ENCODE peak calls at places on chromosomes 12 and 14, in seven cellular contexts. One of them, this sample, is unnamed.

GRCh38 chr12:105852958-105853357 is 285.8 kb downstream of the NUAK1 start:
- DNase-seq in IMR-90: no peak
- DNase-seq in cardiac fibroblast: peak
- DNase-seq in breast epithelium: no peak
- DNase-seq in upper lobe of right lung: no peak
- DNase-seq in fibroblast of villous mesenchyme: peak
- DNase-seq in AG04449: no peak
- DNase-seq in this sample: no peak

GRCh38 chr14:105091335-105092123 is 26.3 kb upstream of the GPR132 start:
- DNase-seq in IMR-90: no peak
- DNase-seq in cardiac fibroblast: peak
- DNase-seq in breast epithelium: peak
- DNase-seq in upper lobe of right lung: peak
- DNase-seq in fibroblast of villous mesenchyme: no peak
- DNase-seq in AG04449: no peak
- DNase-seq in this sample: no peak

GRCh38 chr12:48033451-48033850 is 29.2 kb upstream of the COL2A1 start:
- DNase-seq in IMR-90: no peak
- DNase-seq in cardiac fibroblast: no peak
- DNase-seq in breast epithelium: no peak
- DNase-seq in upper lobe of right lung: no peak
- DNase-seq in fibroblast of villous mesenchyme: no peak
- DNase-seq in AG04449: no peak
- DNase-seq in this sample: no peak

GRCh38 chr14:104436741-104437701 is 142.5 kb upstream of the C14orf180 start:
- DNase-seq in IMR-90: no peak
- DNase-seq in cardiac fibroblast: no peak
- DNase-seq in breast epithelium: no peak
- DNase-seq in upper lobe of right lung: peak
- DNase-seq in fibroblast of villous mesenchyme: no peak
- DNase-seq in AG04449: no peak
- DNase-seq in this sample: peak

GRCh38 chr14:99427632-99428315 is 52.9 kb downstream of the SETD3 start:
- DNase-seq in IMR-90: peak
- DNase-seq in cardiac fibroblast: peak
- DNase-seq in breast epithelium: no peak
- DNase-seq in upper lobe of right lung: no peak
- DNase-seq in fibroblast of villous mesenchyme: peak
- DNase-seq in AG04449: peak
- DNase-seq in this sample: peak

GRCh38 chr12:64181504-64182291 is 40.4 kb downstream of the KICS2 start:
- DNase-seq in IMR-90: peak
- DNase-seq in cardiac fibroblast: peak
- DNase-seq in breast epithelium: peak
- DNase-seq in upper lobe of right lung: no peak
- DNase-seq in fibroblast of villous mesenchyme: peak
- DNase-seq in AG04449: peak
- DNase-seq in this sample: peak

GRCh38 chr12:39442895-39443703 is at the start of gene KIF21A:
- DNase-seq in IMR-90: peak
- DNase-seq in cardiac fibroblast: peak
- DNase-seq in breast epithelium: peak
- DNase-seq in upper lobe of right lung: peak
- DNase-seq in fibroblast of villous mesenchyme: peak
- DNase-seq in AG04449: peak
- DNase-seq in this sample: peak

GRCh38 chr14:78725086-78725485 is 554.9 kb downstream of the NRXN3 start:
- DNase-seq in IMR-90: no peak
- DNase-seq in cardiac fibroblast: no peak
- DNase-seq in breast epithelium: no peak
- DNase-seq in upper lobe of right lung: no peak
- DNase-seq in fibroblast of villous mesenchyme: no peak
- DNase-seq in AG04449: no peak
- DNase-seq in this sample: no peak

GRCh38 chr12:24360907-24361306 is 411.4 kb upstream of the SOX5 start:
- DNase-seq in IMR-90: peak
- DNase-seq in cardiac fibroblast: no peak
- DNase-seq in breast epithelium: no peak
- DNase-seq in upper lobe of right lung: no peak
- DNase-seq in fibroblast of villous mesenchyme: peak
- DNase-seq in AG04449: no peak
- DNase-seq in this sample: no peak

DNA sequence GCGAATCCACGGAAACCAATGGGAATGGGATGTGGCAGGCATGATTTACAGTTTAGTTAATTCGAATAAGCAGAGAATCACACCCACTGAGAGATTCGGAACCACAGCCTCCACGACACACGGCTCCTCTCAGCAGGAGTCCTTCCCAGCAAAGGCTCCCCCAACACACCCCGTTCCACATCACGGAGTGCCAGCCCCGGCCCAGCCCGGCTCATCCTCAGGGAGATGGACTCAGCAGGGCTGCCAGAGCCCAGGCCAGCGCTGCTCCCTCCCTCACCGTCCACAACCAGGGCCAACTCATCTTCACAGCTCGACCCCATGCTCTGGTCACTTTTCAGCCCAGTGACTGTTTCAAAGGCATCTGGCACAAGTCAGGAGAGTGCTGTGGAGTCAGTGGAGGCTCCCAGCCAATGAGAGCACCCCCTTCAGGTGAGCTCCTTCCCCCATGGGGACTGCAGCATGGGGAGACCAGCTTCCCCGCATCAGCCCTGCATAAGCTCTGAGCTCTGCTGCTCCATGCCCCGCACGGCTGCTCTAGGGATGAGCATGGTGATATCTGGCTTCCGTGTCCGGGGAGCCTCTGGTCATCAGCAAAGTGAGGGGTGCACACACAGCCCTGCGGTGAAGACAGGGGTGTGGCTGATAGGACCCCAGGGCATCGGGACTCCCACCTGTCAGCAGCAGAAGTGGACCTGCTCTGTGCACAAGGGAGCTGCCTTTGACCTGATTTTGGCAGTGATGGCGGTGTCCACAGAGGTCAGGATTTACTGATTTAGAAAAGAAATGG is 238.8 kb upstream of the SFSWAP start:
- DNase-seq in IMR-90: no peak
- DNase-seq in cardiac fibroblast: no peak
- DNase-seq in breast epithelium: no peak
- DNase-seq in upper lobe of right lung: no peak
- DNase-seq in fibroblast of villous mesenchyme: no peak
- DNase-seq in AG04449: no peak
- DNase-seq in this sample: no peak
- TF ChIP-seq CTCF in IMR-90: no peak
- TF ChIP-seq CTCF in cardiac fibroblast: no peak
- TF ChIP-seq CTCF in breast epithelium: no peak
- TF ChIP-seq CTCF in upper lobe of right lung: no peak
- TF ChIP-seq CTCF in fibroblast of villous mesenchyme: no peak
- TF ChIP-seq CTCF in AG04449: no peak
- TF ChIP-seq CTCF in this sample: no peak

GRCh38 chr12:49094966-49095365 is 365 bp upstream of the DHH start:
- DNase-seq in IMR-90: no peak
- DNase-seq in cardiac fibroblast: no peak
- DNase-seq in breast epithelium: no peak
- DNase-seq in upper lobe of right lung: no peak
- DNase-seq in fibroblast of villous mesenchyme: no peak
- DNase-seq in AG04449: no peak
- DNase-seq in this sample: no peak
- H3K4me3 ChIP-seq in IMR-90: no peak
- H3K4me3 ChIP-seq in cardiac fibroblast: no peak
- H3K4me3 ChIP-seq in breast epithelium: peak
- H3K4me3 ChIP-seq in upper lobe of right lung: no peak
- H3K4me3 ChIP-seq in fibroblast of villous mesenchyme: no peak
- H3K4me3 ChIP-seq in AG04449: no peak
- H3K4me3 ChIP-seq in this sample: no peak

GRCh38 chr14:24673059-24673458 is 39.1 kb upstream of the GZMB start:
- DNase-seq in IMR-90: no peak
- DNase-seq in cardiac fibroblast: no peak
- DNase-seq in breast epithelium: no peak
- DNase-seq in upper lobe of right lung: no peak
- DNase-seq in fibroblast of villous mesenchyme: no peak
- DNase-seq in AG04449: no peak
- DNase-seq in this sample: no peak

GRCh38 chr14:24673534-24674203 is 39.7 kb upstream of the GZMB start:
- DNase-seq in IMR-90: no peak
- DNase-seq in cardiac fibroblast: no peak
- DNase-seq in breast epithelium: no peak
- DNase-seq in upper lobe of right lung: no peak
- DNase-seq in fibroblast of villous mesenchyme: no peak
- DNase-seq in AG04449: no peak
- DNase-seq in this sample: no peak

GRCh38 chr14:24665440-24665991 is 31.5 kb upstream of the GZMB start:
- DNase-seq in IMR-90: no peak
- DNase-seq in cardiac fibroblast: no peak
- DNase-seq in breast epithelium: no peak
- DNase-seq in upper lobe of right lung: no peak
- DNase-seq in fibroblast of villous mesenchyme: no peak
- DNase-seq in AG04449: no peak
- DNase-seq in this sample: no peak

GRCh38 chr14:24674204-24674970 is 40.4 kb upstream of the GZMB start:
- DNase-seq in IMR-90: no peak
- DNase-seq in cardiac fibroblast: no peak
- DNase-seq in breast epithelium: no peak
- DNase-seq in upper lobe of right lung: no peak
- DNase-seq in fibroblast of villous mesenchyme: no peak
- DNase-seq in AG04449: no peak
- DNase-seq in this sample: no peak

GRCh38 chr14:24670594-24670993 is 36.6 kb upstream of the GZMB start:
- DNase-seq in IMR-90: no peak
- DNase-seq in cardiac fibroblast: no peak
- DNase-seq in breast epithelium: no peak
- DNase-seq in upper lobe of right lung: no peak
- DNase-seq in fibroblast of villous mesenchyme: no peak
- DNase-seq in AG04449: no peak
- DNase-seq in this sample: no peak
- TF ChIP-seq CTCF in IMR-90: no peak
- TF ChIP-seq CTCF in cardiac fibroblast: no peak
- TF ChIP-seq CTCF in breast epithelium: no peak
- TF ChIP-seq CTCF in upper lobe of right lung: no peak
- TF ChIP-seq CTCF in fibroblast of villous mesenchyme: no peak
- TF ChIP-seq CTCF in AG04449: no peak
- TF ChIP-seq CTCF in this sample: no peak

DNA sequence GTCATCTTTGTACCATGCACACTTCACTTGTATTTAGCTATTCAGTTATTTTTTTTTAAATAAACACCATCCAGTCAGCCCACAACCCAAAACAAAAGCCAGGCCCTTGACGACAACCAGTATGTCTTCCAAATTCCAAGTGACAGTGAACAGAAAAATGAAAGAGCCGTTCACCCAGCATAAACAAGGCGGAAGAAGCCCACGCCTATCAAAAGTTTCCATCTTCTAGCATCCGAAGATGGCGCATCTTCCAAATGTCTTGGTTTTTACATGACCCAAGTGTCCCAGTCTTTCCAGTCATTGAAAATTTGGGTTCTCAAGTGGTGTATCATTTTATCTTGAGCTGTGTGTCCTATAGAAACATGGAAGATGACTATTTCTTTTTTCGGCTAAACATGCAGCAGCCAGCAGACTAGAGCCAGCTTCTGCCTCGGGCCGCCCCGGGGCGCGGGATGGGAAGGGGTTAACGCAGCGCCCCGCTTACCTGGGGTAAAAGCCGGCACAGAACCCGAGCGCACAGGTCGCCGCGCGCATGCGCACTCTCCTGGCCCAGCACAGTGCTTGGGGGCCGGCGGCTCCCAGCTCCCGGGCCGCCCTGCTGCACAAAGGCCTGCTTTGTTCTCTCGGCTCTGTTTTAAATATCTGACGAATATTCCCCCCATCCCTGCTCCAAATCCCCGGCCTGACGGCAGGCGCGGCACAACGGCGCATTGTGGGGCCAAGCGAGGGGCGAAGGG is 164.8 kb downstream of the ZFP36L1 start:
- DNase-seq in IMR-90: no peak
- DNase-seq in cardiac fibroblast: peak
- DNase-seq in breast epithelium: peak
- DNase-seq in upper lobe of right lung: peak
- DNase-seq in fibroblast of villous mesenchyme: no peak
- DNase-seq in AG04449: no peak
- DNase-seq in this sample: no peak
- H3K4me3 ChIP-seq in IMR-90: no peak
- H3K4me3 ChIP-seq in cardiac fibroblast: no peak
- H3K4me3 ChIP-seq in breast epithelium: peak
- H3K4me3 ChIP-seq in upper lobe of right lung: peak
- H3K4me3 ChIP-seq in fibroblast of villous mesenchyme: no peak
- H3K4me3 ChIP-seq in AG04449: no peak
- H3K4me3 ChIP-seq in this sample: no peak